ENCODE peak calls at places on chromosome 21, in nine cellular contexts. M is HTR-8/SVneo; E is nucleus accumbens; U is Peyer's patch; R is NCI-H2029 treated with DMSO at 0.1 percent for 48 hours; T is pancreas; I is stimulated activated CD4-positive, alpha-beta T cell treated with anti-CD3 and anti-CD28 coated beads, Interleukin-2, amount 100 ng/mL, for 4 hours; B is brain microvascular endothelial cell; C is GM04504. D is an unnamed sample.

GRCh38 chr21:37335053-37335452 is 31.5 kb upstream of the DYRK1A start:
- DNase-seq in M (no peak), E (no peak), U (no peak), R (no peak), T (no peak), I (no peak), B (no peak), C (no peak), D (no peak)

GRCh38 chr21:42101246-42101645 is 30.1 kb downstream of the UMODL1 start:
- DNase-seq in M (no peak), E (no peak), U (no peak), R (no peak), T (no peak), I (no peak), B (no peak), C (no peak), D (no peak)

GRCh38 chr21:45875881-45876280 is 105.7 kb upstream of the COL6A1 start:
- DNase-seq in M (no peak), E (no peak), U (no peak), R (no peak), T (no peak), I (no peak), B (no peak), C (no peak), D (no peak)

GRCh38 chr21:35335951-35336446 is 286.9 kb upstream of the RUNX1 start:
- DNase-seq in M (no peak), E (no peak), U (no peak), R (no peak), T (no peak), I (peak; percentile 23), B (no peak), C (no peak), D (no peak)

GRCh38 chr21:40191196-40191595 is 324.0 kb downstream of the PCP4 start:
- DNase-seq in M (no peak), E (no peak), U (no peak), R (no peak), T (no peak), I (no peak), B (no peak), C (no peak), D (no peak)

GRCh38 chr21:44065428-44065827 is 41.8 kb upstream of the PWP2 start:
- DNase-seq in M (no peak), E (no peak), U (peak; percentile 76), R (no peak), T (no peak), I (peak; percentile 72), B (peak; percentile 13), C (no peak), D (no peak)

GRCh38 chr21:37370152-37371040 is 3.8 kb downstream of the DYRK1A start:
- DNase-seq in M (no peak), E (no peak), U (no peak), R (no peak), T (no peak), I (no peak), B (no peak), C (no peak), D (no peak)

GRCh38 chr21:26977741-26978140 is 10.9 kb upstream of the ADAMTS5 start:
- DNase-seq in M (no peak), E (no peak), U (no peak), R (no peak), T (no peak), I (no peak), B (no peak), C (no peak), D (no peak)

GRCh38 chr21:22536511-22536910 is 1538.3 kb downstream of the NCAM2 start:
- DNase-seq in M (peak; percentile 47), E (no peak), U (no peak), R (no peak), T (no peak), I (no peak), B (no peak), C (no peak), D (no peak)

GRCh38 chr21:28776251-28776650 is 216.4 kb downstream of the LTN1 start:
- DNase-seq in M (no peak), E (no peak), U (no peak), R (no peak), T (no peak), I (no peak), B (peak; percentile 95), C (no peak), D (no peak)

GRCh38 chr21:36751383-36751782 is 52.5 kb downstream of the SIM2 start:
- DNase-seq in M (no peak), E (no peak), U (no peak), R (no peak), T (no peak), I (no peak), B (no peak), C (no peak), D (no peak)

GRCh38 chr21:35649186-35649585 is 411.1 kb downstream of the SETD4 start:
- DNase-seq in M (peak; percentile 33), E (no peak), U (no peak), R (no peak), T (no peak), I (no peak), B (peak; percentile 35), C (peak; percentile 45), D (no peak)

GRCh38 chr21:28922368-28922767 is 70.3 kb downstream of the LTN1 start:
- DNase-seq in M (no peak), E (no peak), U (no peak), R (no peak), T (no peak), I (no peak), B (no peak), C (no peak), D (no peak)

GRCh38 chr21:45405271-45405818 is 380 bp downstream of the COL18A1 start:
- DNase-seq in M (peak; percentile 48), E (no peak), U (no peak), R (no peak), T (no peak), I (no peak), B (no peak), C (no peak), D (no peak)

GRCh38 chr21:33892853-33893252 is 22.8 kb downstream of the ATP5PO start:
- DNase-seq in M (no peak), E (no peak), U (no peak), R (no peak), T (no peak), I (no peak), B (no peak), C (no peak), D (no peak)

GRCh38 chr21:33231526-33231925 is 1.8 kb downstream of the IFNAR2 start:
- DNase-seq in M (no peak), E (no peak), U (no peak), R (no peak), T (no peak), I (no peak), B (no peak), C (no peak), D (no peak)

GRCh38 chr21:33685613-33686197 is 43.4 kb downstream of the ITSN1 start:
- DNase-seq in M (peak; percentile 25), E (no peak), U (no peak), R (no peak), T (no peak), I (no peak), B (peak; percentile 41), C (peak; percentile 62), D (no peak)

GRCh38 chr21:35404247-35404646 is 355.1 kb upstream of the RUNX1 start:
- DNase-seq in M (no peak), E (no peak), U (no peak), R (no peak), T (no peak), I (no peak), B (no peak), C (no peak), D (no peak)

GRCh38 chr21:45403133-45403824 is 1.7 kb upstream of the COL18A1 start:
- DNase-seq in M (no peak), E (no peak), U (no peak), R (no peak), T (no peak), I (no peak), B (no peak), C (no peak), D (no peak)

GRCh38 chr21:35882791-35883240 is 177.5 kb downstream of the SETD4 start:
- DNase-seq in M (no peak), E (no peak), U (no peak), R (no peak), T (peak; percentile 33), I (no peak), B (peak; percentile 14), C (peak; percentile 20), D (no peak)

GRCh38 chr21:32347887-32348450 is 44.8 kb downstream of the URB1 start:
- DNase-seq in M (no peak), E (no peak), U (no peak), R (no peak), T (no peak), I (no peak), B (no peak), C (no peak), D (no peak)

GRCh38 chr21:15754640-15755039 is 24.9 kb downstream of the USP25 start:
- DNase-seq in M (no peak), E (no peak), U (no peak), R (no peak), T (no peak), I (no peak), B (no peak), C (no peak), D (no peak)

GRCh38 chr21:43270800-43271261 is 102.0 kb downstream of the CRYAA start:
- DNase-seq in M (no peak), E (no peak), U (no peak), R (no peak), T (no peak), I (no peak), B (no peak), C (peak; percentile 10), D (no peak)

GRCh38 chr21:27421654-27422053 is 454.8 kb upstream of the ADAMTS5 start:
- DNase-seq in M (no peak), E (no peak), U (no peak), R (no peak), T (no peak), I (no peak), B (no peak), C (no peak), D (no peak)

GRCh38 chr21:32334980-32335471 is 36.4 kb downstream of the MRAP start:
- DNase-seq in M (no peak), E (peak; percentile 60), U (no peak), R (no peak), T (no peak), I (no peak), B (no peak), C (peak; percentile 65), D (no peak)

GRCh38 chr21:21045538-21045937 is 47.3 kb downstream of the NCAM2 start:
- DNase-seq in M (no peak), E (no peak), U (no peak), R (no peak), T (no peak), I (no peak), B (no peak), C (no peak), D (no peak)

GRCh38 chr21:38863291-38863690 is 57.6 kb downstream of the ETS2 start:
- DNase-seq in M (no peak), E (no peak), U (no peak), R (no peak), T (no peak), I (no peak), B (no peak), C (no peak), D (no peak)

D was measured in ureter.